ENCODE peak calls at places on chromosomes 6 and 20, in four cellular contexts. R is iris pigment epithelial cell, G is MV-4-11, S is GM12864. I is an unnamed sample.

GRCh38 chr20:20743511-20744169 is 31.2 kb upstream of the RALGAPA2 start:
- DNase-seq in R (no peak), G (peak), S (no peak), I (no peak)

GRCh38 chr20:9416421-9416820 is 98.0 kb upstream of the LAMP5 start:
- DNase-seq in R (no peak), G (no peak), S (no peak), I (no peak)

GRCh38 chr6:22288721-22289120 is 8.1 kb downstream of the PRL start:
- DNase-seq in R (no peak), G (no peak), S (no peak), I (no peak)

GRCh38 chr6:28160233-28160632 is 18.6 kb downstream of the ZKSCAN8 start:
- DNase-seq in R (no peak), G (no peak), S (no peak), I (no peak)

GRCh38 chr6:41932378-41932777 is 9.2 kb downstream of the CCND3 start:
- DNase-seq in R (no peak), G (no peak), S (no peak), I (no peak)

GRCh38 chr6:32112436-32112980 is 3.4 kb upstream of the TNXB start:
- DNase-seq in R (no peak), G (no peak), S (no peak), I (no peak)

GRCh38 chr20:49484180-49485140 is 2.0 kb upstream of the KCNB1 start:
- DNase-seq in R (peak), G (peak), S (no peak), I (peak)

GRCh38 chr6:99114769-99115406 is 167.1 kb upstream of the FBXL4 start:
- DNase-seq in R (no peak), G (no peak), S (no peak), I (no peak)

GRCh38 chr6:128725271-128726233 is 157.4 kb upstream of the LAMA2 start:
- DNase-seq in R (peak), G (no peak), S (no peak), I (no peak)

GRCh38 chr6:161273752-161274487 is at the start of gene AGPAT4:
- DNase-seq in R (peak), G (peak), S (peak), I (peak)

GRCh38 chr20:56171087-56172012 is 77.2 kb upstream of the MC3R start:
- DNase-seq in R (peak), G (peak), S (no peak), I (no peak)

GRCh38 chr20:23562721-23563342 is 5.5 kb downstream of the CST9L start:
- DNase-seq in R (no peak), G (no peak), S (no peak), I (no peak)

GRCh38 chr6:13558718-13559117 is 15.7 kb upstream of the SIRT5 start:
- DNase-seq in R (no peak), G (no peak), S (no peak), I (no peak)

GRCh38 chr6:41426438-41426851 is 91.0 kb downstream of the NCR2 start:
- DNase-seq in R (no peak), G (no peak), S (peak), I (peak)

GRCh38 chr20:6142348-6142993 is 19.6 kb upstream of the FERMT1 start:
- DNase-seq in R (peak), G (peak), S (peak), I (no peak)